ENCODE peak calls at places on chromosomes 12 and 14, in four cellular contexts. C is CD8-positive, alpha-beta T cell; B is left lung; J is right lobe of liver. L is an unnamed sample. For H3K27me3 and H3K36me3, the result is how much of the 10 kb centered on the place peaks cover.

GRCh38 chr12:68012712-68013111 is 23.5 kb downstream of the IFNG-AS1 start:
- DNase-seq in C (no peak), J (no peak), B (no peak), L (no peak)

GRCh38 chr12:108850854-108851573 is 6.4 kb downstream of the SSH1 start:
- DNase-seq in C (no peak), B (peak), J (no peak), L (peak)

GRCh38 chr14:101563654-101564443 is 2.6 kb downstream of the DIO3 start:
- DNase-seq in B (no peak), J (peak), C (no peak), L (peak)

GRCh38 chr14:63848890-63849289 is 3.9 kb upstream of the SYNE2 start:
- DNase-seq in B (no peak), J (no peak), C (no peak), L (no peak)

GRCh38 chr12:6229224-6229748 is 29.1 kb downstream of the CD9 start:
- DNase-seq in J (no peak), C (no peak), B (peak), L (peak)

GRCh38 chr12:69553626-69554248 is 31.5 kb upstream of the CCT2 start:
- DNase-seq in C (no peak), J (no peak), B (no peak), L (no peak)

GRCh38 chr12:113273053-113273725 is 51.9 kb downstream of the TPCN1 start:
- DNase-seq in J (no peak), B (no peak), C (no peak), L (no peak)

GRCh38 chr12:100234166-100234565 is 32.7 kb downstream of the DEPDC4 start:
- DNase-seq in C (no peak), B (no peak), J (no peak), L (no peak)

GRCh38 chr14:90103808-90104207 is 42.0 kb downstream of the KCNK13 start:
- DNase-seq in C (no peak), J (no peak), B (no peak), L (no peak)

GRCh38 chr12:52630104-52630500 is 11.7 kb upstream of the KRT73 start:
- DNase-seq in J (no peak), C (no peak), B (no peak), L (no peak)

GRCh38 chr12:52630609-52631200 is 12.3 kb upstream of the KRT73 start:
- DNase-seq in C (no peak), J (no peak), B (no peak), L (no peak)

GRCh38 chr12:52632656-52633055 is 14.3 kb upstream of the KRT73 start:
- DNase-seq in J (no peak), C (no peak), B (no peak), L (no peak)

GRCh38 chr12:52631676-52632459 is 13.5 kb upstream of the KRT73 start:
- DNase-seq in B (no peak), J (no peak), C (no peak), L (no peak)

DNA sequence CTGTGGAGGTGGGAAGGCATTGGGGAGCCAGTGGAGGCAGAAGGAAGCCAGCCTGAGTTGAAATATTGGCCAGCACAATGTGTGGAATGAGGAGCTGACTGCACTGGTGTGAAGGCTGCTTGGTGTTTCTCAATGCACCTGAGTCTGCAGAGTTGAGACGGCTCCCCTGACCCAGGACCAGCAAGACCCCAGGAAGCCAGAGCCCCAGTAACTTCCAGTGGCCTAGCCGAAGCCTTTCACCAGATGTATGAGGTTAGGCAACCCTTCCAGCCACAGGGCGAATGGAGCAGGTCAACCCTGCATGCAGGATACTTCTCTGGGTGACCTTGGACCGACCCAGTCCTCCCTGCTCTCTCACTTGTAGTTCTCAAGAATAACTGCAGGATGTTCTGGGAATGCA is 12.9 kb upstream of the KRT73 start:
- DNase-seq in C (no peak), J (no peak), B (no peak), L (no peak)
- H3K27me3 ChIP-seq in C (under half), J (under half), B (under half), L (under half)

GRCh38 chr14:23559921-23560520 is 4.0 kb downstream of the THTPA start:
- DNase-seq in B (no peak), J (no peak), C (no peak), L (no peak)
- H3K36me3 ChIP-seq in B (half or more), J (under half), C (under half), L (half or more)

GRCh38 chr14:99742074-99742473 is 51.1 kb upstream of the EML1 start:
- DNase-seq in C (no peak), J (no peak), B (no peak), L (peak)
- H3K27ac ChIP-seq in C (no peak), J (no peak), B (peak), L (no peak)

GRCh38 chr14:94174622-94175402 is 690 bp downstream of the PPP4R4 start:
- DNase-seq in C (no peak), B (no peak), J (peak), L (peak)
- H3K27me3 ChIP-seq in C (under half), B (half or more), J (under half), L (under half)

DNA sequence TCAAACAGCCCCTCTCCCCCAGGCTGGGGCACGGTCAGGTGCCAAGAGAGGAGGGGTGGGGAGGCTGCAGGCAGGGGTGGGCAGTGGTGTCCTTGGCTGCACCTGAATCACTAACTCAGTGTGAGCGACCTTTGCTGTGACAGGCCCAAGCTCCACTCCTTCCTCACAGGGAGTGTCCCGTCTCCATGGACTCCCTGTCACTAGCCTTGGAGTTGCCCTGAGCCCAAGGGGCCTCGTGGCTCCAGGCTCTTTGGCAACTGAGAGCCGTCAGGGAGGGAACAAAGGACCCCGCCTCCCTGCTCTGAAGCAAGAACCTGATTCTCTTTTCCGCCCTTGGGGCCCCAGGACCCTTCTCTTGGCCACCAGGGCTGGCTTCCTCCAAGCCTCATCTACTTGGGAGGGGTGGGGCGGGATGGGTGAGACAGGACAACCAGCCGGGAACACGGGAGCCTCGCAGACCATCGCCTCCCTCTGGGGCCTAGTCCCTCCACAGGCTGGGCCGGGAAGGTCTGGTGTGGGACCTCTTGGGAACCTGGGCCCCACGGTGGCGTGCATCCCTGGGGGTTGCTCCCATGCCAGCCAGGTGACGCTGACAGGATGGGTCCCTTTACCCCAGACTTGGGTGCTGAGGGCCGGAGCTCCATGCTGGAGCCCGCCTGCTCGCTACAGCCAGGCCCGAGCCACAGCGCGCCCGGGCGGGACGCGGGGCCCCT is 935 bp upstream of the ADSS1 start:
- DNase-seq in J (no peak), C (no peak), B (no peak), L (no peak)
- H3K36me3 ChIP-seq in J (under half), C (under half), B (under half), L (under half)

GRCh38 chr14:68541128-68541896 is 251.6 kb downstream of the ZFP36L1 start:
- DNase-seq in B (no peak), C (no peak), J (no peak), L (no peak)

GRCh38 chr14:68539839-68540238 is 253.0 kb downstream of the ZFP36L1 start:
- DNase-seq in J (no peak), B (no peak), C (no peak), L (no peak)

GRCh38 chr14:68538641-68539040 is 254.2 kb downstream of the ZFP36L1 start:
- DNase-seq in J (no peak), C (no peak), B (no peak), L (no peak)

GRCh38 chr14:68542346-68542745 is 250.5 kb downstream of the ZFP36L1 start:
- DNase-seq in J (no peak), C (no peak), B (no peak), L (no peak)

DNA sequence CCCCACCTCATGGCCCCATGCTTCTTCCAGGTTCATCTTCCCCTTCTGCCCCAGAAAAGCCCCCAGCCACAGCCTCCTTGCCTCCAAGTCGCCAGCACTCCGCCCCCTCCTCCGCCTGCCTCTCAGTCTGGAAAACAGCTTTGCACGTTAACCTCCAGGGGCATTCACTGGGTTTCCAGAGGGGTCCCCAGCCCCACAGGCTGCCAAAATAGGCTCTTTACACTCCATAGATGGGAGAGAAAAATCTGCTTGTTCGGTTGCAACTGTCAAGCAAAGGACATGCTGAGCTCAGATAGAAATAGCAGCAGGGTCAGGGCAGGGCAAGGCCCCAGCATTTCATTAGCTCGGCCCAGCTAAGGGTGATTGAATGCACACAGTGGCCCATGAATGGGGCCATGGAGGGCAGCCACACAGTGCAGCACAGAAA is 253.5 kb downstream of the ZFP36L1 start:
- DNase-seq in B (no peak), J (no peak), C (no peak), L (no peak)
- H3K27ac ChIP-seq in B (no peak), J (no peak), C (no peak), L (no peak)

GRCh38 chr12:1972856-1973317 is 31.4 kb downstream of the DCP1B start:
- DNase-seq in B (no peak), J (no peak), C (no peak), L (no peak)
- H3K27me3 ChIP-seq in B (under half), J (under half), C (under half), L (under half)

L was measured in lower lobe of right lung.